ENCODE peak calls at places on chromosomes 16 and 17, in eight cellular contexts. One of them, this sample, is unnamed.

GRCh38 chr17:38710603-38710962 is 5.5 kb downstream of the MLLT6 start:
- DNase-seq in stimulated activated CD4-positive, alpha-beta T cell treated with anti-CD3 and anti-CD28 coated beads, Interleukin-4, amount 100 ng/mL, for 4 hours: no peak
- DNase-seq in cardiac fibroblast: no peak
- DNase-seq in stimulated activated CD8-positive, alpha-beta memory T cell treated with anti-CD3 and anti-CD28 coated beads, Interleukin-4, amount 100 ng/mL, for 1 hour: no peak
- DNase-seq in H4: no peak
- DNase-seq in dermis microvascular lymphatic vessel endothelial cell: no peak
- DNase-seq in RCC 7860: no peak
- DNase-seq in Daoy: no peak
- DNase-seq in this sample: no peak

GRCh38 chr17:44555056-44555455 is 2.2 kb upstream of the FZD2 start:
- DNase-seq in Daoy: no peak
- DNase-seq in H4: no peak
- DNase-seq in stimulated activated CD4-positive, alpha-beta T cell treated with anti-CD3 and anti-CD28 coated beads, Interleukin-4, amount 100 ng/mL, for 4 hours: no peak
- DNase-seq in RCC 7860: no peak
- DNase-seq in stimulated activated CD8-positive, alpha-beta memory T cell treated with anti-CD3 and anti-CD28 coated beads, Interleukin-4, amount 100 ng/mL, for 1 hour: no peak
- DNase-seq in dermis microvascular lymphatic vessel endothelial cell: no peak
- DNase-seq in cardiac fibroblast: no peak
- DNase-seq in this sample: no peak

GRCh38 chr17:6936370-6937028 is 59.4 kb upstream of the ALOX12 start:
- DNase-seq in stimulated activated CD4-positive, alpha-beta T cell treated with anti-CD3 and anti-CD28 coated beads, Interleukin-4, amount 100 ng/mL, for 4 hours: no peak
- DNase-seq in Daoy: no peak
- DNase-seq in cardiac fibroblast: peak
- DNase-seq in RCC 7860: no peak
- DNase-seq in dermis microvascular lymphatic vessel endothelial cell: peak
- DNase-seq in stimulated activated CD8-positive, alpha-beta memory T cell treated with anti-CD3 and anti-CD28 coated beads, Interleukin-4, amount 100 ng/mL, for 1 hour: no peak
- DNase-seq in H4: no peak
- DNase-seq in this sample: no peak

GRCh38 chr16:4500283-4500682 is 24.1 kb downstream of the HMOX2 start:
- DNase-seq in cardiac fibroblast: peak
- DNase-seq in H4: no peak
- DNase-seq in RCC 7860: peak
- DNase-seq in stimulated activated CD4-positive, alpha-beta T cell treated with anti-CD3 and anti-CD28 coated beads, Interleukin-4, amount 100 ng/mL, for 4 hours: no peak
- DNase-seq in Daoy: peak
- DNase-seq in stimulated activated CD8-positive, alpha-beta memory T cell treated with anti-CD3 and anti-CD28 coated beads, Interleukin-4, amount 100 ng/mL, for 1 hour: no peak
- DNase-seq in dermis microvascular lymphatic vessel endothelial cell: no peak
- DNase-seq in this sample: no peak

GRCh38 chr17:44159519-44160210 is 10.8 kb upstream of the ASB16 start:
- DNase-seq in Daoy: no peak
- DNase-seq in stimulated activated CD8-positive, alpha-beta memory T cell treated with anti-CD3 and anti-CD28 coated beads, Interleukin-4, amount 100 ng/mL, for 1 hour: no peak
- DNase-seq in dermis microvascular lymphatic vessel endothelial cell: no peak
- DNase-seq in cardiac fibroblast: no peak
- DNase-seq in RCC 7860: no peak
- DNase-seq in stimulated activated CD4-positive, alpha-beta T cell treated with anti-CD3 and anti-CD28 coated beads, Interleukin-4, amount 100 ng/mL, for 4 hours: no peak
- DNase-seq in H4: no peak
- DNase-seq in this sample: no peak

GRCh38 chr17:17783121-17783824 is 53.5 kb downstream of the SREBF1 start:
- DNase-seq in Daoy: peak
- DNase-seq in stimulated activated CD4-positive, alpha-beta T cell treated with anti-CD3 and anti-CD28 coated beads, Interleukin-4, amount 100 ng/mL, for 4 hours: peak
- DNase-seq in stimulated activated CD8-positive, alpha-beta memory T cell treated with anti-CD3 and anti-CD28 coated beads, Interleukin-4, amount 100 ng/mL, for 1 hour: no peak
- DNase-seq in dermis microvascular lymphatic vessel endothelial cell: no peak
- DNase-seq in H4: no peak
- DNase-seq in RCC 7860: no peak
- DNase-seq in cardiac fibroblast: peak
- DNase-seq in this sample: no peak

GRCh38 chr17:57490890-57491289 is 234.6 kb downstream of the MSI2 start:
- DNase-seq in stimulated activated CD4-positive, alpha-beta T cell treated with anti-CD3 and anti-CD28 coated beads, Interleukin-4, amount 100 ng/mL, for 4 hours: no peak
- DNase-seq in stimulated activated CD8-positive, alpha-beta memory T cell treated with anti-CD3 and anti-CD28 coated beads, Interleukin-4, amount 100 ng/mL, for 1 hour: no peak
- DNase-seq in H4: no peak
- DNase-seq in RCC 7860: no peak
- DNase-seq in Daoy: no peak
- DNase-seq in cardiac fibroblast: no peak
- DNase-seq in dermis microvascular lymphatic vessel endothelial cell: no peak
- DNase-seq in this sample: no peak

GRCh38 chr17:75733471-75733870 is 12.2 kb downstream of the ITGB4 start:
- DNase-seq in dermis microvascular lymphatic vessel endothelial cell: no peak
- DNase-seq in RCC 7860: no peak
- DNase-seq in stimulated activated CD8-positive, alpha-beta memory T cell treated with anti-CD3 and anti-CD28 coated beads, Interleukin-4, amount 100 ng/mL, for 1 hour: no peak
- DNase-seq in stimulated activated CD4-positive, alpha-beta T cell treated with anti-CD3 and anti-CD28 coated beads, Interleukin-4, amount 100 ng/mL, for 4 hours: no peak
- DNase-seq in H4: no peak
- DNase-seq in Daoy: no peak
- DNase-seq in cardiac fibroblast: no peak
- DNase-seq in this sample: no peak

GRCh38 chr17:40306395-40306794 is 2.6 kb upstream of the RARA start:
- DNase-seq in H4: no peak
- DNase-seq in dermis microvascular lymphatic vessel endothelial cell: no peak
- DNase-seq in Daoy: no peak
- DNase-seq in stimulated activated CD8-positive, alpha-beta memory T cell treated with anti-CD3 and anti-CD28 coated beads, Interleukin-4, amount 100 ng/mL, for 1 hour: no peak
- DNase-seq in cardiac fibroblast: no peak
- DNase-seq in stimulated activated CD4-positive, alpha-beta T cell treated with anti-CD3 and anti-CD28 coated beads, Interleukin-4, amount 100 ng/mL, for 4 hours: no peak
- DNase-seq in RCC 7860: no peak
- DNase-seq in this sample: no peak

GRCh38 chr16:48244080-48244862 is at the start of gene LONP2:
- DNase-seq in dermis microvascular lymphatic vessel endothelial cell: peak
- DNase-seq in RCC 7860: peak
- DNase-seq in stimulated activated CD8-positive, alpha-beta memory T cell treated with anti-CD3 and anti-CD28 coated beads, Interleukin-4, amount 100 ng/mL, for 1 hour: peak
- DNase-seq in cardiac fibroblast: peak
- DNase-seq in stimulated activated CD4-positive, alpha-beta T cell treated with anti-CD3 and anti-CD28 coated beads, Interleukin-4, amount 100 ng/mL, for 4 hours: peak
- DNase-seq in Daoy: peak
- DNase-seq in H4: peak
- DNase-seq in this sample: peak

GRCh38 chr17:79608729-79609039 is 2.2 kb downstream of the RBFOX3 start:
- DNase-seq in cardiac fibroblast: no peak
- DNase-seq in Daoy: no peak
- DNase-seq in stimulated activated CD8-positive, alpha-beta memory T cell treated with anti-CD3 and anti-CD28 coated beads, Interleukin-4, amount 100 ng/mL, for 1 hour: no peak
- DNase-seq in RCC 7860: no peak
- DNase-seq in H4: no peak
- DNase-seq in stimulated activated CD4-positive, alpha-beta T cell treated with anti-CD3 and anti-CD28 coated beads, Interleukin-4, amount 100 ng/mL, for 4 hours: no peak
- DNase-seq in dermis microvascular lymphatic vessel endothelial cell: no peak
- DNase-seq in this sample: no peak

GRCh38 chr17:27430882-27431491 is 25.3 kb upstream of the KSR1 start:
- DNase-seq in RCC 7860: no peak
- DNase-seq in stimulated activated CD4-positive, alpha-beta T cell treated with anti-CD3 and anti-CD28 coated beads, Interleukin-4, amount 100 ng/mL, for 4 hours: no peak
- DNase-seq in stimulated activated CD8-positive, alpha-beta memory T cell treated with anti-CD3 and anti-CD28 coated beads, Interleukin-4, amount 100 ng/mL, for 1 hour: no peak
- DNase-seq in Daoy: peak
- DNase-seq in dermis microvascular lymphatic vessel endothelial cell: peak
- DNase-seq in H4: peak
- DNase-seq in cardiac fibroblast: peak
- DNase-seq in this sample: no peak

GRCh38 chr16:57893559-57894389 is 77.2 kb downstream of the CNGB1 start:
- DNase-seq in dermis microvascular lymphatic vessel endothelial cell: peak
- DNase-seq in stimulated activated CD4-positive, alpha-beta T cell treated with anti-CD3 and anti-CD28 coated beads, Interleukin-4, amount 100 ng/mL, for 4 hours: no peak
- DNase-seq in H4: peak
- DNase-seq in cardiac fibroblast: peak
- DNase-seq in RCC 7860: peak
- DNase-seq in stimulated activated CD8-positive, alpha-beta memory T cell treated with anti-CD3 and anti-CD28 coated beads, Interleukin-4, amount 100 ng/mL, for 1 hour: no peak
- DNase-seq in Daoy: peak
- DNase-seq in this sample: no peak

GRCh38 chr16:84052071-84052622 is 9.6 kb upstream of the SLC38A8 start:
- DNase-seq in stimulated activated CD8-positive, alpha-beta memory T cell treated with anti-CD3 and anti-CD28 coated beads, Interleukin-4, amount 100 ng/mL, for 1 hour: no peak
- DNase-seq in Daoy: no peak
- DNase-seq in dermis microvascular lymphatic vessel endothelial cell: no peak
- DNase-seq in H4: no peak
- DNase-seq in stimulated activated CD4-positive, alpha-beta T cell treated with anti-CD3 and anti-CD28 coated beads, Interleukin-4, amount 100 ng/mL, for 4 hours: no peak
- DNase-seq in cardiac fibroblast: no peak
- DNase-seq in RCC 7860: no peak
- DNase-seq in this sample: no peak

GRCh38 chr16:55116165-55116894 is 185.7 kb downstream of the IRX5 start:
- DNase-seq in stimulated activated CD4-positive, alpha-beta T cell treated with anti-CD3 and anti-CD28 coated beads, Interleukin-4, amount 100 ng/mL, for 4 hours: no peak
- DNase-seq in cardiac fibroblast: no peak
- DNase-seq in Daoy: peak
- DNase-seq in dermis microvascular lymphatic vessel endothelial cell: no peak
- DNase-seq in RCC 7860: no peak
- DNase-seq in stimulated activated CD8-positive, alpha-beta memory T cell treated with anti-CD3 and anti-CD28 coated beads, Interleukin-4, amount 100 ng/mL, for 1 hour: no peak
- DNase-seq in H4: peak
- DNase-seq in this sample: no peak

GRCh38 chr16:49343291-49343690 is 30.3 kb upstream of the C16orf78 start:
- DNase-seq in Daoy: no peak
- DNase-seq in cardiac fibroblast: no peak
- DNase-seq in stimulated activated CD4-positive, alpha-beta T cell treated with anti-CD3 and anti-CD28 coated beads, Interleukin-4, amount 100 ng/mL, for 4 hours: no peak
- DNase-seq in RCC 7860: no peak
- DNase-seq in H4: no peak
- DNase-seq in dermis microvascular lymphatic vessel endothelial cell: no peak
- DNase-seq in stimulated activated CD8-positive, alpha-beta memory T cell treated with anti-CD3 and anti-CD28 coated beads, Interleukin-4, amount 100 ng/mL, for 1 hour: no peak
- DNase-seq in this sample: no peak

GRCh38 chr17:57604771-57605733 is 140.0 kb downstream of the CCDC182 start:
- DNase-seq in stimulated activated CD4-positive, alpha-beta T cell treated with anti-CD3 and anti-CD28 coated beads, Interleukin-4, amount 100 ng/mL, for 4 hours: no peak
- DNase-seq in RCC 7860: no peak
- DNase-seq in cardiac fibroblast: peak
- DNase-seq in dermis microvascular lymphatic vessel endothelial cell: no peak
- DNase-seq in Daoy: no peak
- DNase-seq in H4: no peak
- DNase-seq in stimulated activated CD8-positive, alpha-beta memory T cell treated with anti-CD3 and anti-CD28 coated beads, Interleukin-4, amount 100 ng/mL, for 1 hour: no peak
- DNase-seq in this sample: no peak

GRCh38 chr17:31391496-31391949 is at the start of gene RAB11FIP4:
- DNase-seq in RCC 7860: no peak
- DNase-seq in cardiac fibroblast: no peak
- DNase-seq in dermis microvascular lymphatic vessel endothelial cell: no peak
- DNase-seq in H4: no peak
- DNase-seq in Daoy: no peak
- DNase-seq in stimulated activated CD4-positive, alpha-beta T cell treated with anti-CD3 and anti-CD28 coated beads, Interleukin-4, amount 100 ng/mL, for 4 hours: peak
- DNase-seq in stimulated activated CD8-positive, alpha-beta memory T cell treated with anti-CD3 and anti-CD28 coated beads, Interleukin-4, amount 100 ng/mL, for 1 hour: no peak
- DNase-seq in this sample: no peak

GRCh38 chr17:43442711-43443110 is 41.1 kb upstream of the DHX8 start:
- DNase-seq in H4: no peak
- DNase-seq in cardiac fibroblast: peak
- DNase-seq in Daoy: no peak
- DNase-seq in RCC 7860: peak
- DNase-seq in stimulated activated CD4-positive, alpha-beta T cell treated with anti-CD3 and anti-CD28 coated beads, Interleukin-4, amount 100 ng/mL, for 4 hours: no peak
- DNase-seq in stimulated activated CD8-positive, alpha-beta memory T cell treated with anti-CD3 and anti-CD28 coated beads, Interleukin-4, amount 100 ng/mL, for 1 hour: no peak
- DNase-seq in dermis microvascular lymphatic vessel endothelial cell: no peak
- DNase-seq in this sample: no peak

GRCh38 chr17:40056379-40057005 is 2.3 kb upstream of the MED24 start:
- DNase-seq in stimulated activated CD8-positive, alpha-beta memory T cell treated with anti-CD3 and anti-CD28 coated beads, Interleukin-4, amount 100 ng/mL, for 1 hour: no peak
- DNase-seq in Daoy: no peak
- DNase-seq in dermis microvascular lymphatic vessel endothelial cell: no peak
- DNase-seq in cardiac fibroblast: no peak
- DNase-seq in RCC 7860: no peak
- DNase-seq in stimulated activated CD4-positive, alpha-beta T cell treated with anti-CD3 and anti-CD28 coated beads, Interleukin-4, amount 100 ng/mL, for 4 hours: no peak
- DNase-seq in H4: no peak
- DNase-seq in this sample: no peak

GRCh38 chr16:17970816-17971291 is 365.7 kb downstream of the NPIPA8 start:
- DNase-seq in stimulated activated CD4-positive, alpha-beta T cell treated with anti-CD3 and anti-CD28 coated beads, Interleukin-4, amount 100 ng/mL, for 4 hours: no peak
- DNase-seq in Daoy: no peak
- DNase-seq in dermis microvascular lymphatic vessel endothelial cell: no peak
- DNase-seq in stimulated activated CD8-positive, alpha-beta memory T cell treated with anti-CD3 and anti-CD28 coated beads, Interleukin-4, amount 100 ng/mL, for 1 hour: no peak
- DNase-seq in H4: no peak
- DNase-seq in cardiac fibroblast: no peak
- DNase-seq in RCC 7860: no peak
- DNase-seq in this sample: no peak

GRCh38 chr16:58501242-58502131 is 1.5 kb downstream of the NDRG4 start:
- DNase-seq in stimulated activated CD4-positive, alpha-beta T cell treated with anti-CD3 and anti-CD28 coated beads, Interleukin-4, amount 100 ng/mL, for 4 hours: peak
- DNase-seq in stimulated activated CD8-positive, alpha-beta memory T cell treated with anti-CD3 and anti-CD28 coated beads, Interleukin-4, amount 100 ng/mL, for 1 hour: no peak
- DNase-seq in Daoy: no peak
- DNase-seq in H4: no peak
- DNase-seq in dermis microvascular lymphatic vessel endothelial cell: no peak
- DNase-seq in cardiac fibroblast: no peak
- DNase-seq in RCC 7860: no peak
- DNase-seq in this sample: no peak

GRCh38 chr16:57994778-57995177 is 5.7 kb downstream of the ZNF319 start:
- DNase-seq in cardiac fibroblast: peak
- DNase-seq in Daoy: peak
- DNase-seq in H4: peak
- DNase-seq in stimulated activated CD8-positive, alpha-beta memory T cell treated with anti-CD3 and anti-CD28 coated beads, Interleukin-4, amount 100 ng/mL, for 1 hour: no peak
- DNase-seq in dermis microvascular lymphatic vessel endothelial cell: no peak
- DNase-seq in RCC 7860: peak
- DNase-seq in stimulated activated CD4-positive, alpha-beta T cell treated with anti-CD3 and anti-CD28 coated beads, Interleukin-4, amount 100 ng/mL, for 4 hours: no peak
- DNase-seq in this sample: no peak

GRCh38 chr17:11135819-11136218 is 105.2 kb upstream of the SHISA6 start:
- DNase-seq in stimulated activated CD4-positive, alpha-beta T cell treated with anti-CD3 and anti-CD28 coated beads, Interleukin-4, amount 100 ng/mL, for 4 hours: no peak
- DNase-seq in dermis microvascular lymphatic vessel endothelial cell: no peak
- DNase-seq in RCC 7860: no peak
- DNase-seq in stimulated activated CD8-positive, alpha-beta memory T cell treated with anti-CD3 and anti-CD28 coated beads, Interleukin-4, amount 100 ng/mL, for 1 hour: no peak
- DNase-seq in cardiac fibroblast: no peak
- DNase-seq in Daoy: no peak
- DNase-seq in H4: no peak
- DNase-seq in this sample: no peak

GRCh38 chr17:57955183-57955952 is at the start of gene CUEDC1:
- DNase-seq in cardiac fibroblast: peak
- DNase-seq in H4: no peak
- DNase-seq in RCC 7860: peak
- DNase-seq in dermis microvascular lymphatic vessel endothelial cell: no peak
- DNase-seq in stimulated activated CD8-positive, alpha-beta memory T cell treated with anti-CD3 and anti-CD28 coated beads, Interleukin-4, amount 100 ng/mL, for 1 hour: peak
- DNase-seq in stimulated activated CD4-positive, alpha-beta T cell treated with anti-CD3 and anti-CD28 coated beads, Interleukin-4, amount 100 ng/mL, for 4 hours: peak
- DNase-seq in Daoy: peak
- DNase-seq in this sample: no peak

GRCh38 chr17:9897569-9897968 is 7.5 kb downstream of the RCVRN start:
- DNase-seq in RCC 7860: no peak
- DNase-seq in dermis microvascular lymphatic vessel endothelial cell: no peak
- DNase-seq in stimulated activated CD4-positive, alpha-beta T cell treated with anti-CD3 and anti-CD28 coated beads, Interleukin-4, amount 100 ng/mL, for 4 hours: no peak
- DNase-seq in stimulated activated CD8-positive, alpha-beta memory T cell treated with anti-CD3 and anti-CD28 coated beads, Interleukin-4, amount 100 ng/mL, for 1 hour: no peak
- DNase-seq in cardiac fibroblast: no peak
- DNase-seq in Daoy: no peak
- DNase-seq in H4: no peak
- DNase-seq in this sample: no peak

GRCh38 chr17:38869647-38870258 is at the start of gene LASP1:
- DNase-seq in H4: peak
- DNase-seq in Daoy: peak
- DNase-seq in stimulated activated CD8-positive, alpha-beta memory T cell treated with anti-CD3 and anti-CD28 coated beads, Interleukin-4, amount 100 ng/mL, for 1 hour: peak
- DNase-seq in dermis microvascular lymphatic vessel endothelial cell: peak
- DNase-seq in RCC 7860: peak
- DNase-seq in cardiac fibroblast: peak
- DNase-seq in stimulated activated CD4-positive, alpha-beta T cell treated with anti-CD3 and anti-CD28 coated beads, Interleukin-4, amount 100 ng/mL, for 4 hours: peak
- DNase-seq in this sample: peak

GRCh38 chr16:71467810-71468209 is 5.8 kb upstream of the ZNF23 start:
- DNase-seq in stimulated activated CD4-positive, alpha-beta T cell treated with anti-CD3 and anti-CD28 coated beads, Interleukin-4, amount 100 ng/mL, for 4 hours: peak
- DNase-seq in RCC 7860: no peak
- DNase-seq in H4: peak
- DNase-seq in stimulated activated CD8-positive, alpha-beta memory T cell treated with anti-CD3 and anti-CD28 coated beads, Interleukin-4, amount 100 ng/mL, for 1 hour: peak
- DNase-seq in dermis microvascular lymphatic vessel endothelial cell: no peak
- DNase-seq in cardiac fibroblast: peak
- DNase-seq in Daoy: peak
- DNase-seq in this sample: no peak

This sample was measured in SIG-M5.